ENCODE peak calls at places on chromosomes 4 and X, in eight cellular contexts. One of them, this sample, is unnamed. For H3K9me3, the result is how much of the 10 kb centered on the place peaks cover.

GRCh38 chr4:8176547-8177399 is 18.2 kb upstream of the ABLIM2 start:
- DNase-seq in stomach: peak
- DNase-seq in right cardiac atrium: peak
- DNase-seq in naive thymus-derived CD4-positive, alpha-beta T cell: peak
- DNase-seq in fibroblast of lung: peak
- DNase-seq in H9: peak
- DNase-seq in CD8-positive, alpha-beta T cell: no peak
- DNase-seq in PC-9: no peak
- DNase-seq in this sample: peak

GRCh38 chr4:113436360-113436759 is 325.2 kb downstream of the CAMK2D start:
- DNase-seq in stomach: no peak
- DNase-seq in right cardiac atrium: no peak
- DNase-seq in naive thymus-derived CD4-positive, alpha-beta T cell: no peak
- DNase-seq in fibroblast of lung: peak
- DNase-seq in H9: no peak
- DNase-seq in CD8-positive, alpha-beta T cell: no peak
- DNase-seq in PC-9: no peak
- DNase-seq in this sample: no peak

GRCh38 chr4:118898684-118899138 is 10.1 kb downstream of the SYNPO2 start:
- DNase-seq in stomach: no peak
- DNase-seq in right cardiac atrium: peak
- DNase-seq in naive thymus-derived CD4-positive, alpha-beta T cell: no peak
- DNase-seq in fibroblast of lung: no peak
- DNase-seq in H9: no peak
- DNase-seq in CD8-positive, alpha-beta T cell: no peak
- DNase-seq in PC-9: no peak
- DNase-seq in this sample: no peak

GRCh38 chr4:36208884-36209473 is 35.3 kb downstream of the ARAP2 start:
- DNase-seq in stomach: no peak
- DNase-seq in right cardiac atrium: no peak
- DNase-seq in naive thymus-derived CD4-positive, alpha-beta T cell: peak
- DNase-seq in fibroblast of lung: no peak
- DNase-seq in H9: no peak
- DNase-seq in CD8-positive, alpha-beta T cell: peak
- DNase-seq in PC-9: no peak
- DNase-seq in this sample: peak

GRCh38 chr4:153494562-153494961 is 28.4 kb downstream of the TMEM131L start:
- DNase-seq in stomach: no peak
- DNase-seq in right cardiac atrium: no peak
- DNase-seq in naive thymus-derived CD4-positive, alpha-beta T cell: no peak
- DNase-seq in fibroblast of lung: no peak
- DNase-seq in H9: no peak
- DNase-seq in CD8-positive, alpha-beta T cell: no peak
- DNase-seq in PC-9: no peak
- DNase-seq in this sample: no peak

GRCh38 chrX:135951291-135951690 is 22.5 kb downstream of the MMGT1 start:
- DNase-seq in stomach: no peak
- DNase-seq in right cardiac atrium: no peak
- DNase-seq in naive thymus-derived CD4-positive, alpha-beta T cell: no peak
- DNase-seq in fibroblast of lung: no peak
- DNase-seq in H9: no peak
- DNase-seq in CD8-positive, alpha-beta T cell: no peak
- DNase-seq in PC-9: no peak
- DNase-seq in this sample: no peak

GRCh38 chrX:55818673-55819375 is 101.3 kb downstream of the RRAGB start:
- DNase-seq in stomach: no peak
- DNase-seq in right cardiac atrium: no peak
- DNase-seq in naive thymus-derived CD4-positive, alpha-beta T cell: no peak
- DNase-seq in fibroblast of lung: no peak
- DNase-seq in H9: no peak
- DNase-seq in CD8-positive, alpha-beta T cell: no peak
- DNase-seq in PC-9: peak
- DNase-seq in this sample: peak

GRCh38 chrX:23623797-23624196 is 43.5 kb upstream of the PRDX4 start:
- DNase-seq in stomach: no peak
- DNase-seq in right cardiac atrium: no peak
- DNase-seq in naive thymus-derived CD4-positive, alpha-beta T cell: no peak
- DNase-seq in fibroblast of lung: no peak
- DNase-seq in H9: no peak
- DNase-seq in CD8-positive, alpha-beta T cell: no peak
- DNase-seq in PC-9: no peak
- DNase-seq in this sample: no peak

GRCh38 chr4:183636488-183636887 is 22.5 kb downstream of the RWDD4 start:
- DNase-seq in stomach: no peak
- DNase-seq in right cardiac atrium: no peak
- DNase-seq in naive thymus-derived CD4-positive, alpha-beta T cell: no peak
- DNase-seq in fibroblast of lung: no peak
- DNase-seq in H9: no peak
- DNase-seq in CD8-positive, alpha-beta T cell: no peak
- DNase-seq in PC-9: no peak
- DNase-seq in this sample: peak

GRCh38 chrX:153820601-153821000 is 9.7 kb downstream of the PDZD4 start:
- DNase-seq in stomach: no peak
- DNase-seq in right cardiac atrium: no peak
- DNase-seq in naive thymus-derived CD4-positive, alpha-beta T cell: no peak
- DNase-seq in fibroblast of lung: no peak
- DNase-seq in H9: no peak
- DNase-seq in CD8-positive, alpha-beta T cell: no peak
- DNase-seq in PC-9: no peak
- DNase-seq in this sample: no peak

GRCh38 chr4:118410143-118410542 is 57.3 kb upstream of the PRSS12 start:
- DNase-seq in stomach: no peak
- DNase-seq in right cardiac atrium: no peak
- DNase-seq in naive thymus-derived CD4-positive, alpha-beta T cell: no peak
- DNase-seq in fibroblast of lung: peak
- DNase-seq in H9: no peak
- DNase-seq in CD8-positive, alpha-beta T cell: no peak
- DNase-seq in PC-9: no peak
- DNase-seq in this sample: no peak

GRCh38 chr4:176270669-176271068 is 1.6 kb upstream of the ASB5 start:
- DNase-seq in stomach: no peak
- DNase-seq in right cardiac atrium: no peak
- DNase-seq in naive thymus-derived CD4-positive, alpha-beta T cell: no peak
- DNase-seq in fibroblast of lung: peak
- DNase-seq in H9: no peak
- DNase-seq in CD8-positive, alpha-beta T cell: no peak
- DNase-seq in PC-9: peak
- DNase-seq in this sample: no peak

GRCh38 chr4:73070072-73070385 is 513 bp upstream of the COX18 start:
- DNase-seq in stomach: no peak
- DNase-seq in right cardiac atrium: no peak
- DNase-seq in naive thymus-derived CD4-positive, alpha-beta T cell: no peak
- DNase-seq in fibroblast of lung: no peak
- DNase-seq in H9: no peak
- DNase-seq in CD8-positive, alpha-beta T cell: no peak
- DNase-seq in PC-9: no peak
- DNase-seq in this sample: no peak

GRCh38 chr4:149765630-149766029 is 50.0 kb downstream of the IQCM start:
- DNase-seq in stomach: no peak
- DNase-seq in right cardiac atrium: no peak
- DNase-seq in naive thymus-derived CD4-positive, alpha-beta T cell: no peak
- DNase-seq in fibroblast of lung: peak
- DNase-seq in H9: no peak
- DNase-seq in CD8-positive, alpha-beta T cell: no peak
- DNase-seq in PC-9: no peak
- DNase-seq in this sample: no peak

GRCh38 chrX:150941580-150941979 is 41.6 kb upstream of the HMGB3 start:
- DNase-seq in stomach: no peak
- DNase-seq in right cardiac atrium: no peak
- DNase-seq in naive thymus-derived CD4-positive, alpha-beta T cell: no peak
- DNase-seq in fibroblast of lung: no peak
- DNase-seq in H9: no peak
- DNase-seq in CD8-positive, alpha-beta T cell: no peak
- DNase-seq in PC-9: no peak
- DNase-seq in this sample: no peak

GRCh38 chrX:103503163-103503852 is 16.0 kb downstream of the RAB40A start:
- DNase-seq in stomach: no peak
- DNase-seq in right cardiac atrium: no peak
- DNase-seq in naive thymus-derived CD4-positive, alpha-beta T cell: no peak
- DNase-seq in fibroblast of lung: no peak
- DNase-seq in H9: no peak
- DNase-seq in CD8-positive, alpha-beta T cell: no peak
- DNase-seq in PC-9: no peak
- DNase-seq in this sample: no peak

GRCh38 chr4:1403177-1403583 is 3.1 kb downstream of the NKX1-1 start:
- DNase-seq in stomach: peak
- DNase-seq in right cardiac atrium: peak
- DNase-seq in naive thymus-derived CD4-positive, alpha-beta T cell: no peak
- DNase-seq in fibroblast of lung: no peak
- DNase-seq in H9: peak
- DNase-seq in CD8-positive, alpha-beta T cell: no peak
- DNase-seq in PC-9: no peak
- DNase-seq in this sample: no peak

GRCh38 chr4:157781361-157781760 is 391.5 kb downstream of the GASK1B start:
- DNase-seq in stomach: no peak
- DNase-seq in right cardiac atrium: no peak
- DNase-seq in naive thymus-derived CD4-positive, alpha-beta T cell: no peak
- DNase-seq in fibroblast of lung: no peak
- DNase-seq in H9: no peak
- DNase-seq in CD8-positive, alpha-beta T cell: no peak
- DNase-seq in PC-9: no peak
- DNase-seq in this sample: no peak

GRCh38 chrX:109184506-109185139 is 297.3 kb downstream of the GUCY2F start:
- DNase-seq in stomach: no peak
- DNase-seq in right cardiac atrium: no peak
- DNase-seq in naive thymus-derived CD4-positive, alpha-beta T cell: no peak
- DNase-seq in fibroblast of lung: no peak
- DNase-seq in H9: no peak
- DNase-seq in CD8-positive, alpha-beta T cell: no peak
- DNase-seq in PC-9: no peak
- DNase-seq in this sample: no peak
- H3K27ac ChIP-seq in stomach: no peak
- H3K27ac ChIP-seq in right cardiac atrium: no peak
- H3K27ac ChIP-seq in naive thymus-derived CD4-positive, alpha-beta T cell: no peak
- H3K27ac ChIP-seq in fibroblast of lung: no peak
- H3K27ac ChIP-seq in H9: peak
- H3K27ac ChIP-seq in CD8-positive, alpha-beta T cell: no peak
- H3K27ac ChIP-seq in PC-9: no peak
- H3K27ac ChIP-seq in this sample: no peak

GRCh38 chrX:79592259-79592658 is 225.1 kb upstream of the ITM2A start:
- DNase-seq in stomach: no peak
- DNase-seq in right cardiac atrium: no peak
- DNase-seq in naive thymus-derived CD4-positive, alpha-beta T cell: no peak
- DNase-seq in fibroblast of lung: no peak
- DNase-seq in H9: no peak
- DNase-seq in CD8-positive, alpha-beta T cell: no peak
- DNase-seq in PC-9: no peak
- DNase-seq in this sample: no peak

GRCh38 chrX:79588233-79588632 is 221.1 kb upstream of the ITM2A start:
- DNase-seq in stomach: no peak
- DNase-seq in right cardiac atrium: no peak
- DNase-seq in naive thymus-derived CD4-positive, alpha-beta T cell: no peak
- DNase-seq in fibroblast of lung: no peak
- DNase-seq in H9: no peak
- DNase-seq in CD8-positive, alpha-beta T cell: no peak
- DNase-seq in PC-9: no peak
- DNase-seq in this sample: no peak
- H3K9me3 ChIP-seq in stomach: under half
- H3K9me3 ChIP-seq in right cardiac atrium: under half
- H3K9me3 ChIP-seq in naive thymus-derived CD4-positive, alpha-beta T cell: under half
- H3K9me3 ChIP-seq in fibroblast of lung: under half
- H3K9me3 ChIP-seq in H9: under half
- H3K9me3 ChIP-seq in CD8-positive, alpha-beta T cell: under half
- H3K9me3 ChIP-seq in PC-9: under half
- H3K9me3 ChIP-seq in this sample: under half

GRCh38 chrX:17291141-17291900 is 83.7 kb upstream of the NHS start:
- DNase-seq in stomach: no peak
- DNase-seq in right cardiac atrium: no peak
- DNase-seq in naive thymus-derived CD4-positive, alpha-beta T cell: no peak
- DNase-seq in fibroblast of lung: no peak
- DNase-seq in H9: no peak
- DNase-seq in CD8-positive, alpha-beta T cell: no peak
- DNase-seq in PC-9: peak
- DNase-seq in this sample: no peak

GRCh38 chrX:17295788-17296187 is 79.2 kb upstream of the NHS start:
- DNase-seq in stomach: no peak
- DNase-seq in right cardiac atrium: no peak
- DNase-seq in naive thymus-derived CD4-positive, alpha-beta T cell: no peak
- DNase-seq in fibroblast of lung: no peak
- DNase-seq in H9: no peak
- DNase-seq in CD8-positive, alpha-beta T cell: no peak
- DNase-seq in PC-9: no peak
- DNase-seq in this sample: no peak

GRCh38 chrX:17294561-17294960 is 80.4 kb upstream of the NHS start:
- DNase-seq in stomach: no peak
- DNase-seq in right cardiac atrium: no peak
- DNase-seq in naive thymus-derived CD4-positive, alpha-beta T cell: no peak
- DNase-seq in fibroblast of lung: no peak
- DNase-seq in H9: no peak
- DNase-seq in CD8-positive, alpha-beta T cell: no peak
- DNase-seq in PC-9: no peak
- DNase-seq in this sample: no peak

DNA sequence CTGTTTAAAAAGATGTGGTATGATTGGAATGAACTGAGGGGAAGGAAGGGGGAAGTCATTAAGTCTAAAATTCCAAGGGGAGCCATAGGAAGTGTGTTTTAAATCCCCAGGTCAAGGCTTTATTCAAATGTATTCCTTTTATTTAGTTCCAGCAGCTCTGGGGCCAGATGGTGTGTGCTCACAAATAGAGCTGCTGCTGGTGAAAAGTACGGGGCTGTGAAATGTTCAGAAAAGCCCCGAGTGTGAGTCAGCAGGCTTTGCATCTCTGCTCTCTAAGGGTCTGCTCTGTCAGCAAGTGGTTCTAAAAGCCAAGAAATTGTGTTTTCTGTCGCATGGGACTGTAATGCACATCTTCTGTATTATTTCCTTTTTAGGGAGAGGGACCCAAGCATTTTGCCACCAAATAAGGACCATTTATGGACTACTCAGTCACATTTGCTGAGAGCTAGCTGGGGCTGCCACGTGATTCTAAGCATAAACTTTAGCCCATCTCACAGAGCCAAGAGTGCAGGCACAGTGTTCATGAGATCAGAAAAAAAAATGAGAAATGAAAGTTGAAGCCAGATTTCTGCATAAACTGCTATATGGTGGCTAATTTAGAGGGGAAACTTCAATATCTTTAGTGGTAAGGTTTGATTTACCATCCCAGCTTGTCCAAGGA is 82.9 kb upstream of the NHS start:
- DNase-seq in stomach: no peak
- DNase-seq in right cardiac atrium: no peak
- DNase-seq in naive thymus-derived CD4-positive, alpha-beta T cell: no peak
- DNase-seq in fibroblast of lung: peak
- DNase-seq in H9: no peak
- DNase-seq in CD8-positive, alpha-beta T cell: no peak
- DNase-seq in PC-9: no peak
- DNase-seq in this sample: no peak
- H3K27ac ChIP-seq in stomach: peak
- H3K27ac ChIP-seq in right cardiac atrium: no peak
- H3K27ac ChIP-seq in naive thymus-derived CD4-positive, alpha-beta T cell: no peak
- H3K27ac ChIP-seq in fibroblast of lung: no peak
- H3K27ac ChIP-seq in H9: no peak
- H3K27ac ChIP-seq in CD8-positive, alpha-beta T cell: no peak
- H3K27ac ChIP-seq in PC-9: no peak
- H3K27ac ChIP-seq in this sample: no peak

DNA sequence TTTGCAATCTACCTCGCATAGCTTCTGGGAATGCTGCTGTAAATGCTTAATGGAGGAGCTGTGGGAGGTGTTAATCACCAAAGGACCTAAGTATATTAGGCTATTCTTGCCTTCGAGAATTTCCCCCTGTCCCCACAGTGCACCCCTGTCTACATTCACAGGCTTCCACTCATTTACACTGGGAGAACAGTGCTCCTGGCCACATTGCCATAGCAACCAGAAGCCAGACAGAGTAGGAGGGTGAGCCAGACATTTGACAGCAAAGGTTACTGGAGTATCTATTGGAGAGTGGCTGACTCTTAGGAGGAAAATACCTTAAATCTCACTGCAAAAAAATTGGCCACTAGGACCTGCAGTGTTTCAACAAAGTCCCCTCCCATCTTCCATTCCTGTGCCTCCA is 185.9 kb upstream of the PBDC1 start:
- DNase-seq in stomach: no peak
- DNase-seq in right cardiac atrium: no peak
- DNase-seq in naive thymus-derived CD4-positive, alpha-beta T cell: no peak
- DNase-seq in fibroblast of lung: no peak
- DNase-seq in H9: no peak
- DNase-seq in CD8-positive, alpha-beta T cell: no peak
- DNase-seq in PC-9: no peak
- DNase-seq in this sample: no peak
- H3K9me3 ChIP-seq in stomach: under half
- H3K9me3 ChIP-seq in right cardiac atrium: under half
- H3K9me3 ChIP-seq in naive thymus-derived CD4-positive, alpha-beta T cell: under half
- H3K9me3 ChIP-seq in fibroblast of lung: under half
- H3K9me3 ChIP-seq in H9: under half
- H3K9me3 ChIP-seq in CD8-positive, alpha-beta T cell: under half
- H3K9me3 ChIP-seq in PC-9: under half
- H3K9me3 ChIP-seq in this sample: under half